ENCODE peak calls at places on chromosome 13, in nine cellular contexts. F, V, Y, A, O, E, K, W and X are unnamed samples. For H3K27me3, the result is how much of the 10 kb centered on the place peaks cover.

GRCh38 chr13:29878101-29878500 is 27.7 kb upstream of the UBL3 start:
- DNase-seq in O (no peak), Y (peak), V (no peak), A (no peak), W (no peak), F (no peak), E (no peak), K (no peak), X (no peak)

GRCh38 chr13:51838235-51838846 is 6.6 kb downstream of the TMEM272 start:
- DNase-seq in E (no peak), K (no peak), W (no peak), F (no peak), V (no peak), O (no peak), Y (peak), A (no peak), X (no peak)

GRCh38 chr13:40589285-40590109 is 76.9 kb downstream of the FOXO1 start:
- DNase-seq in W (peak), O (peak), A (no peak), E (no peak), F (peak), K (peak), V (no peak), Y (no peak), X (peak)

GRCh38 chr13:20074956-20075355 is 85.9 kb downstream of the GJA3 start:
- DNase-seq in Y (no peak), W (no peak), V (no peak), O (no peak), K (no peak), E (no peak), F (no peak), A (no peak), X (no peak)

GRCh38 chr13:37797606-37798005 is 72.0 kb downstream of the TRPC4 start:
- DNase-seq in E (no peak), W (no peak), F (no peak), K (no peak), A (no peak), O (no peak), Y (no peak), V (no peak), X (no peak)

GRCh38 chr13:110271313-110271712 is 35.6 kb downstream of the COL4A1 start:
- DNase-seq in O (no peak), K (no peak), E (no peak), V (no peak), A (no peak), Y (no peak), F (no peak), W (no peak), X (no peak)

GRCh38 chr13:20616059-20616797 is 49.3 kb downstream of the IFT88 start:
- DNase-seq in V (no peak), E (no peak), K (no peak), W (no peak), A (no peak), F (peak), Y (peak), O (no peak), X (no peak)

GRCh38 chr13:95603887-95604533 is 40.5 kb downstream of the DZIP1 start:
- DNase-seq in V (no peak), E (peak), A (no peak), O (no peak), Y (no peak), K (no peak), F (peak), W (peak), X (no peak)

GRCh38 chr13:52454459-52454824 is 836 bp upstream of the CKAP2 start:
- DNase-seq in F (peak), K (no peak), Y (peak), A (no peak), V (peak), W (peak), E (no peak), O (no peak), X (peak)

GRCh38 chr13:51793570-51794273 is 10.2 kb downstream of the DHRS12 start:
- DNase-seq in V (peak), Y (peak), E (no peak), W (no peak), F (peak), A (no peak), O (no peak), K (no peak), X (peak)

GRCh38 chr13:29118471-29118870 is 298.3 kb downstream of the MTUS2 start:
- DNase-seq in W (no peak), A (no peak), F (no peak), E (no peak), Y (no peak), K (no peak), V (no peak), O (no peak), X (no peak)

GRCh38 chr13:30565658-30566057 is 52.1 kb upstream of the USPL1 start:
- DNase-seq in W (no peak), F (no peak), O (no peak), A (no peak), K (no peak), Y (no peak), V (no peak), E (no peak), X (no peak)

GRCh38 chr13:75181906-75182305 is 300.1 kb downstream of the TBC1D4 start:
- DNase-seq in Y (peak), W (no peak), A (no peak), E (no peak), K (no peak), V (no peak), F (peak), O (no peak), X (no peak)

DNA sequence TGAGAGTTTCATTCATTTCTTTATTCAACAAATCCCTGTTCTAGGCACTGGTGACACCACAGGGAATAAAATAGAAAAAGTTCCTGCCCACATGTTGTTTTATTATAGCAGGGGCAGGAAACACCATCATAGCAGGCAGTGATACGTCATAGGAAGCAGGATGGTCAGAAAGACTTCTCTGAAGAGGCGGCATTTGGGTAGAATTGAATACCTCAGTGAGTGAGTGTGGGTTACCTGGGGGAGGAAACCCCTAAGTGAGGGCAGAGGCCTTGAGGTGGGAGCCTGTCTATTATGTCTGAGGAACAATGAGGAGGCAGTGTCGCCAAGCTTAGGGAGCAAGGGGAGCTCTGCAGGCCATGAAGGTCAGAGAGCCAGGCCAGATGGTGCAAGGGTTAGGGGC is 185.6 kb upstream of the KL start:
- DNase-seq in V (no peak), F (no peak), O (no peak), Y (no peak), A (no peak), W (no peak), K (no peak), E (no peak), X (no peak)
- H3K27ac ChIP-seq in V (no peak), F (no peak), O (no peak), Y (no peak), A (no peak), W (no peak), K (no peak), E (no peak), X (no peak)

GRCh38 chr13:112058941-112059340 is 8.0 kb upstream of the SOX1 start:
- DNase-seq in E (no peak), W (no peak), O (no peak), Y (no peak), V (no peak), F (no peak), A (no peak), K (no peak), X (no peak)
- H3K27me3 ChIP-seq in E (under half), W (half or more), O (half or more), Y (half or more), V (under half), F (half or more), A (under half), K (half or more), X (half or more)

GRCh38 chr13:79404985-79405384 is 1.1 kb downstream of the RBM26 start:
- DNase-seq in K (no peak), V (peak), Y (no peak), O (no peak), E (no peak), W (no peak), F (peak), A (no peak), X (no peak)
- TF ChIP-seq POLR2A in K (no peak), V (no peak), Y (no peak), O (no peak), E (no peak), W (no peak), F (no peak), A (no peak), X (no peak)

GRCh38 chr13:113304121-113304520 is 7.1 kb downstream of the LAMP1 start:
- DNase-seq in A (no peak), V (no peak), O (no peak), W (no peak), K (no peak), F (no peak), Y (no peak), E (no peak), X (no peak)
- H3K27ac ChIP-seq in A (no peak), V (no peak), O (no peak), W (no peak), K (peak), F (no peak), Y (no peak), E (no peak), X (no peak)